ENCODE peak calls at places on chromosomes 12 and 14, in six cellular contexts. E, X, F, G, A and D are unnamed samples.

GRCh38 chr12:41333988-41334387 is 145.9 kb downstream of the PDZRN4 start:
- DNase-seq in E (no peak), G (no peak), A (no peak), X (no peak), F (no peak), D (no peak)

GRCh38 chr14:37116933-37117844 is 55.2 kb downstream of the SLC25A21 start:
- DNase-seq in E (peak; percentile 60), A (no peak), X (no peak), G (peak; percentile 18), F (no peak), D (peak; percentile 44)

GRCh38 chr12:11702959-11703358 is 53.5 kb downstream of the ETV6 start:
- DNase-seq in F (no peak), G (no peak), E (no peak), A (no peak), X (no peak), D (no peak)

GRCh38 chr12:10086387-10086786 is 12.4 kb downstream of the CLEC1A start:
- DNase-seq in E (no peak), G (no peak), F (no peak), X (no peak), A (no peak), D (no peak)

GRCh38 chr14:26008290-26008689 is 589.5 kb downstream of the NOVA1 start:
- DNase-seq in G (no peak), E (no peak), A (no peak), F (peak; percentile 54), X (no peak), D (no peak)

GRCh38 chr14:22561661-22562579 is 27.1 kb downstream of the DAD1 start:
- DNase-seq in A (no peak), F (no peak), X (no peak), G (no peak), E (no peak), D (no peak)

GRCh38 chr12:23887055-23887835 is 62.2 kb downstream of the SOX5 start:
- DNase-seq in X (no peak), G (no peak), F (no peak), E (no peak), A (no peak), D (no peak)

GRCh38 chr14:35416108-35416750 is 11.7 kb upstream of the NFKBIA start:
- DNase-seq in A (no peak), G (no peak), F (no peak), E (no peak), X (no peak), D (peak; percentile 33)

GRCh38 chr12:95371571-95371970 is 102.4 kb upstream of the METAP2 start:
- DNase-seq in X (no peak), G (no peak), E (no peak), F (no peak), A (no peak), D (no peak)

GRCh38 chr14:72892103-72892878 is 1.6 kb downstream of the DPF3 start:
- DNase-seq in F (peak; percentile 43), G (peak; percentile 31), A (no peak), X (no peak), E (peak; percentile 43), D (peak; percentile 48)

GRCh38 chr12:55728185-55728931 is 451 bp downstream of the CD63 start:
- DNase-seq in A (no peak), X (no peak), G (peak; percentile 79), E (peak; percentile 53), F (no peak), D (peak; percentile 64)

GRCh38 chr14:101970830-101971400 is 6.5 kb downstream of the DYNC1H1 start:
- DNase-seq in E (no peak), G (no peak), X (no peak), A (no peak), F (no peak), D (no peak)

GRCh38 chr12:103680591-103681065 is 93.6 kb downstream of the STAB2 start:
- DNase-seq in E (peak; percentile 4), F (no peak), X (no peak), A (no peak), G (no peak), D (no peak)

GRCh38 chr12:114241973-114242434 is 163.9 kb downstream of the TBX5 start:
- DNase-seq in E (no peak), A (no peak), G (no peak), F (peak; percentile 50), X (no peak), D (no peak)

GRCh38 chr12:114238808-114239207 is 167.1 kb downstream of the TBX5 start:
- DNase-seq in X (no peak), A (no peak), F (no peak), G (no peak), E (no peak), D (no peak)

GRCh38 chr12:114245555-114245954 is 160.4 kb downstream of the TBX5 start:
- DNase-seq in A (no peak), F (peak; percentile 67), X (no peak), G (no peak), E (no peak), D (no peak)

GRCh38 chr12:114240288-114240687 is 165.7 kb downstream of the TBX5 start:
- DNase-seq in X (no peak), F (no peak), A (no peak), G (no peak), E (no peak), D (no peak)
- H3K14ac ChIP-seq in X (no peak overlapping the region), F (no peak overlapping the region), A (no peak overlapping the region), G (no peak overlapping the region), E (no peak overlapping the region), D (no peak overlapping the region)

DNA sequence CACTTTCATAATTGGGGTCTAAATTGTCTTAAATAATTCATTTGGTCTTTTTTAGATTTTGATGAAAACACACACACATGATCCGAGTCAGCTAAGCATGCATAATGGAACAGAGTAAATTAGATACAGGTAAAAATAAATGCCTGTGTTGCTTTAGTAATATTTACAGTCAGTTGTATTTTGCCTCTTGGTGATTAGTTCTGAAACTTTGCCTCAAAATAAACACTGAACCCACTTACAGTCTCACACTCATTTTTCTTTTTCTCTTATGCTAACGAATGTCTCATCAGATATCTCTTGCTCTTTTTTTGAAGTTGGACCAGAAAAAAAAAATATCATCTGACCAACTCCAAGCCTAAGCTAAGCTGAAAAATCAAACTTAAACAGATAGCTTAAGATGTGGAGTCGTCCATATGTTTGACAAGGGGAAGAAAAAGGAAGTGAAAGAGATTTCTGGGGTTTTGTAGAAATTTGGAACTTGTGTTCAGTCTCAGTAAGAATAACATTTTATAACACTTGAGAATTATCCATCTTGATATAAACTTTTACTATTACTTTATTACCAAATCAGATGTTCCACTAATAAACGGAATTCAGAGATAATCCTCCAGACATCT is 592.5 kb downstream of the RPL10L start:
- DNase-seq in F (no peak), G (no peak), A (no peak), E (no peak), X (no peak), D (no peak)
- H3K14ac ChIP-seq in F (no peak overlapping the region), G (no peak overlapping the region), A (no peak overlapping the region), E (no peak overlapping the region), X (no peak overlapping the region), D (no peak overlapping the region)

DNA sequence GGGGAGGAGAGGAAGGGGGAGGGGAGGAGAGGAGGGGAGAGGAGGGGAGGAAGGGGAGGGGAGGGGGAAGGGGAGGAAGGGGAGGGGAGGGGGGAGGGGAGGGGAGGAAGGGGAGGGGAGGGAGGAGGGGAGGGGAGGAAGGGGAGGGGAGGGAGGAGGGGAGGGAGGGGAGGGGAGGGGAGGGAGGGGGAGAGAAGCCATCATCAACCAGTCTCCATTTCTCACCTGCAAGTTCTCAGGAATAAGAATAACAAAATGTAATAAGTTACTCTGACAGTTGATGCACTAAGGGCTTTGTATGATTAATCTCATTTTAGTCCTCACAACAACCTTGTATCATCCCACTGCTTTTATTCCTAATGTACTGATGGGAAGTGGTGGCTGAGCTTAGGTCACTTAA is 59.1 kb upstream of the TMEM263 start:
- DNase-seq in E (no peak), A (no peak), X (no peak), G (no peak), F (no peak), D (no peak)
- H3K14ac ChIP-seq in E (no peak overlapping the region), A (no peak overlapping the region), X (no peak overlapping the region), G (no peak overlapping the region), F (no peak overlapping the region), D (no peak overlapping the region)

DNA sequence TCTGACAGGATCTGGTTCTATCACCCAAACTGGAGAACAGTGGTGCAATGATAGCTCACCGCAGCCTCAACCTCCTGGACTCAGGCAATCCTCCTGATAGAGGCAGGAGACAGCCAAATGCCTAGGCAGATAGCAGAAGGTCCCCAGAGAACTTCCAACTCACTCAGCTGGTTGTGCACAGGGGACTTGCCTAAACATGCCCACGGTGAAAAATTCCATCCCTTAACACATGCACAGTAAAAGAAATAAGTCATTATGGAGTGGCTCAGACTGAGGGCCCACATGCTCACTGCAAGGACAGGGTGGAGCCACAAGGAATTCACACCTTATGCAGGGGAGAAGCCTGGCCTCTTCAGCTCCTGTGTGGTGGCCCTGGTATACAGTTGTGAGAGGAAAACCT is 525.8 kb upstream of the ATP2B1 start:
- DNase-seq in A (no peak), G (peak; percentile 77), F (no peak), X (no peak), E (peak; percentile 9), D (peak; percentile 12)
- H3K14ac ChIP-seq in A (no peak overlapping the region), G (no peak overlapping the region), F (no peak overlapping the region), X (no peak overlapping the region), E (peak overlapping the region; percentile 74), D (no peak overlapping the region)

DNA sequence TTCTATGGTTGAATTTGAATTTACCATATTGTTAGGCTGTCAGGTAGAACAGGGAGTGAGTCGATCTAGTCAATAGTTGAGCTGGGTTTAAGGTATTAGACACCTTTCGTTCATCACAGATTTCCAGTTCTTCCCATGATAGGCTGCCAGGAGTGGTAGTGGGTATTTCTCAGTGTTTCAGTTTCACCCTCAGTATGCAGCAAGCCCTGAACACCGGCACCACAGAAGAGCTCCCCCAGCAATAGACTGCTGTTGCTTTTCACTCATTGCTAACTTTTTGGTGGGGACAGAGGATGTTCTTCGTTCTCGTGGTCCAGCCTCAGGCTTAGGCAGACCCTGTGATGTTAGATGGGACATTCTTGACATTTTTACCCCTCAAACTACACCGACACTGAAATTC is 164.6 kb downstream of the PTPRO start:
- DNase-seq in G (no peak), F (no peak), A (no peak), E (no peak), X (no peak), D (no peak)
- H3K14ac ChIP-seq in G (no peak overlapping the region), F (no peak overlapping the region), A (no peak overlapping the region), E (no peak overlapping the region), X (no peak overlapping the region), D (no peak overlapping the region)

GRCh38 chr14:91681893-91682563 is 49.9 kb downstream of the CATSPERB start:
- DNase-seq in F (no peak), E (no peak), G (no peak), X (no peak), A (no peak), D (no peak)

GRCh38 chr14:91689608-91690007 is 42.3 kb downstream of the CATSPERB start:
- DNase-seq in A (no peak), E (no peak), F (no peak), X (no peak), G (no peak), D (no peak)

GRCh38 chr14:91681116-91681515 is 50.8 kb downstream of the CATSPERB start:
- DNase-seq in E (no peak), G (peak; percentile 4), F (no peak), X (no peak), A (no peak), D (no peak)

GRCh38 chr14:91685600-91685999 is 46.3 kb downstream of the CATSPERB start:
- DNase-seq in G (no peak), F (no peak), X (no peak), A (no peak), E (no peak), D (no peak)
- H3K14ac ChIP-seq in G (no peak overlapping the region), F (no peak overlapping the region), X (no peak overlapping the region), A (no peak overlapping the region), E (no peak overlapping the region), D (no peak overlapping the region)

GRCh38 chr14:45906257-45906656 is 653.3 kb upstream of the MIS18BP1 start:
- DNase-seq in G (no peak), X (no peak), F (no peak), E (no peak), A (no peak), D (no peak)
- H3K14ac ChIP-seq in G (no peak overlapping the region), X (no peak overlapping the region), F (no peak overlapping the region), E (no peak overlapping the region), A (no peak overlapping the region), D (no peak overlapping the region)